ENCODE peak calls at places on chromosomes 7 and 10, in four cellular contexts. O, K, H and L are unnamed samples.

GRCh38 chr10:21171936-21172773 is 275.0 kb upstream of the NEBL start:
- DNase-seq in K (no peak), O (no peak), H (no peak), L (no peak)

GRCh38 chr7:131076711-131077170 is 250.9 kb upstream of the MKLN1 start:
- DNase-seq in K (no peak), H (no peak), O (no peak), L (no peak)

GRCh38 chr10:43594944-43595589 is 11.2 kb upstream of the ZNF485 start:
- DNase-seq in O (peak; percentile 20), H (no peak), K (no peak), L (no peak)

GRCh38 chr10:75402486-75403143 is 1.1 kb upstream of the ZNF503 start:
- DNase-seq in K (no peak), H (no peak), O (peak; percentile 35), L (no peak)

GRCh38 chr7:140683657-140684056 is 10.9 kb downstream of the ADCK2 start:
- DNase-seq in O (no peak), K (no peak), H (no peak), L (no peak)

GRCh38 chr10:5948999-5949759 is 28.2 kb downstream of the IL15RA start:
- DNase-seq in O (peak; percentile 67), H (peak; percentile 41), K (peak; percentile 40), L (no peak)

GRCh38 chr10:22988581-22989360 is 60.9 kb downstream of the ARMC3 start:
- DNase-seq in H (peak; percentile 20), K (peak; percentile 43), O (peak; percentile 71), L (no peak)

GRCh38 chr10:6458814-6459213 is 121.3 kb downstream of the PRKCQ start:
- DNase-seq in K (no peak), H (no peak), O (no peak), L (no peak)

GRCh38 chr10:71608863-71609768 is 110.5 kb downstream of the C10orf105 start:
- DNase-seq in K (peak; percentile 60), O (peak; percentile 82), H (peak; percentile 72), L (peak; percentile 88)

GRCh38 chr7:116876664-116877442 is 14.5 kb downstream of the CAPZA2 start:
- DNase-seq in K (no peak), O (peak; percentile 87), H (no peak), L (peak; percentile 66)